ENCODE peak calls at places on chromosomes 2 and 18, in four cellular contexts. Y is fibroblast of lung, Q is neuronal stem cell, X is neural progenitor cell. N is an unnamed sample.

GRCh38 chr18:48614005-48614404 is 75.2 kb downstream of the CTIF start:
- DNase-seq in Y (no peak), Q (no peak), X (no peak), N (no peak)

GRCh38 chr2:239216614-239217273 is 184.1 kb downstream of the HDAC4 start:
- DNase-seq in Y (no peak), Q (no peak), X (no peak), N (no peak)

GRCh38 chr2:215970425-215970824 is 42.9 kb downstream of the MREG start:
- DNase-seq in Y (no peak), Q (no peak), X (no peak), N (no peak)

GRCh38 chr2:68319397-68320117 is at the start of gene CNRIP1:
- DNase-seq in Y (peak; percentile 85), Q (peak; percentile 53), X (peak; percentile 85), N (peak; percentile 59)

GRCh38 chr18:24488824-24489493 is 28.5 kb downstream of the HRH4 start:
- DNase-seq in Y (peak; percentile 55), Q (peak; percentile 36), X (peak; percentile 55), N (no peak)

GRCh38 chr2:239727776-239728600 is 297.2 kb downstream of the NDUFA10 start:
- DNase-seq in Y (no peak), Q (no peak), X (no peak), N (peak; percentile 43)

GRCh38 chr18:23205980-23206379 is 70.7 kb downstream of the CABLES1 start:
- DNase-seq in Y (no peak), Q (no peak), X (no peak), N (no peak)

GRCh38 chr2:39266139-39266805 is 22.5 kb upstream of the CDKL4 start:
- DNase-seq in Y (peak; percentile 11), Q (no peak), X (no peak), N (no peak)

GRCh38 chr2:120446236-120447121 is 100.5 kb downstream of the INHBB start:
- DNase-seq in Y (no peak), Q (no peak), X (no peak), N (no peak)

GRCh38 chr18:69898241-69898861 is 49.3 kb downstream of the CD226 start:
- DNase-seq in Y (no peak), Q (no peak), X (no peak), N (no peak)

GRCh38 chr2:197973772-197974171 is 169.4 kb downstream of the PLCL1 start:
- DNase-seq in Y (no peak), Q (no peak), X (no peak), N (no peak)

GRCh38 chr2:65061910-65062339 is 5.7 kb downstream of the CEP68 start:
- DNase-seq in Y (no peak), Q (no peak), X (no peak), N (no peak)

GRCh38 chr2:241844066-241844728 is 14.5 kb downstream of the PDCD1 start:
- DNase-seq in Y (peak; percentile 32), Q (peak; percentile 46), X (peak; percentile 79), N (peak; percentile 73)

GRCh38 chr18:68177807-68178702 is 536.9 kb downstream of the TMX3 start:
- DNase-seq in Y (peak; percentile 99), Q (no peak), X (no peak), N (no peak)

GRCh38 chr2:172297531-172297930 is 129.9 kb upstream of the ITGA6 start:
- DNase-seq in Y (no peak), Q (no peak), X (no peak), N (no peak)

GRCh38 chr2:238632181-238633060 is 205.7 kb downstream of the ASB1 start:
- DNase-seq in Y (no peak), Q (no peak), X (no peak), N (no peak)

GRCh38 chr2:159807183-159808037 is 9.4 kb upstream of the CD302 start:
- DNase-seq in Y (peak; percentile 61), Q (peak; percentile 32), X (peak; percentile 71), N (no peak)

GRCh38 chr2:98936133-98936916 is at the start of gene CRACDL:
- DNase-seq in Y (no peak), Q (peak; percentile 39), X (peak; percentile 83), N (no peak)

GRCh38 chr2:235737396-235737795 is 243.6 kb downstream of the AGAP1 start:
- DNase-seq in Y (no peak), Q (no peak), X (no peak), N (no peak)

GRCh38 chr2:177465400-177466138 is 73.0 kb downstream of the AGPS start:
- DNase-seq in Y (no peak), Q (no peak), X (no peak), N (no peak)

GRCh38 chr2:112163541-112163981 is 25.4 kb downstream of the FBLN7 start:
- DNase-seq in Y (no peak), Q (no peak), X (no peak), N (no peak)

GRCh38 chr2:190649798-190650390 is 1.0 kb downstream of the NAB1 start:
- DNase-seq in Y (peak; percentile 51), Q (peak; percentile 14), X (peak; percentile 29), N (peak; percentile 22)

GRCh38 chr2:68237976-68238580 is 14.3 kb downstream of the PPP3R1 start:
- DNase-seq in Y (no peak), Q (no peak), X (no peak), N (no peak)

GRCh38 chr18:5146093-5146492 is 51.0 kb downstream of the AKAIN1 start:
- DNase-seq in Y (no peak), Q (no peak), X (no peak), N (no peak)

GRCh38 chr2:206423147-206423546 is 20.2 kb upstream of the ADAM23 start:
- DNase-seq in Y (no peak), Q (no peak), X (peak; percentile 39), N (no peak)

GRCh38 chr2:68762665-68763064 is 28.1 kb downstream of the ARHGAP25 start:
- DNase-seq in Y (no peak), Q (no peak), X (no peak), N (no peak)

DNA sequence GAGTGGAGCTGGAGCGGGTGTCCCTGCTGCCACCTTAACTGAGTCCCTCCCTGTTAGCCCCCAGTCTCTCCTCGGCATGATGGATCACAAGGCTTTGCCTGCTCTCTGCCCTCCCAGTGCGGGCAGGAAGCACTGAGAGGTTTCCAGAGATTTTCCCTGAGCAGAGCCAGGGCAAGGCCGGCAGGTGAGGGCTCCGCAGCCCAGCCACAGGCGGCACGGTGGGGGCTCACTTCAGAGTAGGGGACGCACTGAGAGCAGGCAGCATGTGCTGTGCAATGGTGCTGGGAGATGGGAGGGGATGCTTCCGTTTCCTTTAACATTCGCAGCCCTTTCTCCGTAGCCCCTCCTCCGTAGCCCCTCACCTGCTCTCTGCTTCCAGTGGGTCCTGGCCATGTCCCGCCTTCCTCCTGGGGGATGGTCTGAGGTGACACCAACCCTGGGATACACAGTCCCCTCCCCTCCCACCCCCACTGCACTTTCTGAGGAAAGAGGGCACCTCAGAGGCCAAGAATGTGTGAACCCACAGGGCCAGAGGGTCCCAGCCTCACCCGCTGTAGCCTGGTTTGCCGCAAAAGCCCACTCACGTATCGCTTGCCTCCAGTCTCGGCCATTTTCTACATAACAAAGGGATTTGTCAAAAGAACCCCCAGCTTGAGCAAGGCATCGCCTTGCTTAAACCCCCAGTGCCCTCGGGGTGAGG is 10.7 kb downstream of the KCNF1 start:
- DNase-seq in Y (no peak), Q (no peak), X (no peak), N (no peak)
- H3K4me1 ChIP-seq in Y (peaks cover 8% of the 10 kb centered on the region), Q (peaks cover 4% of the 10 kb centered on the region), X (peaks cover 3% of the 10 kb centered on the region), N (no peaks in the 10 kb centered on the region)

DNA sequence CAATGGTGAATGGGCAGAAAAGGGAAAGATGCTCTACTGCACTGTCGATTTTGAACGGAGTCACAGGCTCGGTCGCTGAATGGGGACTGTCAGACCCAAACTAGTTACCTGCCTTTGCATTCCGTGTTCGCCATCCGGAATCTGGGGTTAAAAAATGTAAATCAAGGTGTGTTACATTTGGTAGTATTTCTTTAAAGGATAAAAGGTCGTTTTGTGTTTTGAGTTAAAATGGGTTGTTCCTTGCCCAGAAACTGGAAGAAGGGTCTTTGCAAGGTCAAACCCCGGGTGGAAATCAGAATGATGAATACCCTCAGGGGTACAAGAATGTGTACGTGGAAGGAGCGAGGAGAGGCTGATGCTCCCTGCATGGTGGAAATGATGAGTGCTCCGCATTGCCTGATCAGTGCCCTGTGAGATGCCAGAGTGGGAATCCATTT is 1.0 kb downstream of the VSNL1 start:
- DNase-seq in Y (no peak), Q (no peak), X (peak; percentile 20), N (no peak)
- H3K4me3 ChIP-seq in Y (peak overlapping the region; percentile 63), Q (peak overlapping the region; percentile 52), X (peak overlapping the region; percentile 77), N (peak overlapping the region; percentile 75)

DNA sequence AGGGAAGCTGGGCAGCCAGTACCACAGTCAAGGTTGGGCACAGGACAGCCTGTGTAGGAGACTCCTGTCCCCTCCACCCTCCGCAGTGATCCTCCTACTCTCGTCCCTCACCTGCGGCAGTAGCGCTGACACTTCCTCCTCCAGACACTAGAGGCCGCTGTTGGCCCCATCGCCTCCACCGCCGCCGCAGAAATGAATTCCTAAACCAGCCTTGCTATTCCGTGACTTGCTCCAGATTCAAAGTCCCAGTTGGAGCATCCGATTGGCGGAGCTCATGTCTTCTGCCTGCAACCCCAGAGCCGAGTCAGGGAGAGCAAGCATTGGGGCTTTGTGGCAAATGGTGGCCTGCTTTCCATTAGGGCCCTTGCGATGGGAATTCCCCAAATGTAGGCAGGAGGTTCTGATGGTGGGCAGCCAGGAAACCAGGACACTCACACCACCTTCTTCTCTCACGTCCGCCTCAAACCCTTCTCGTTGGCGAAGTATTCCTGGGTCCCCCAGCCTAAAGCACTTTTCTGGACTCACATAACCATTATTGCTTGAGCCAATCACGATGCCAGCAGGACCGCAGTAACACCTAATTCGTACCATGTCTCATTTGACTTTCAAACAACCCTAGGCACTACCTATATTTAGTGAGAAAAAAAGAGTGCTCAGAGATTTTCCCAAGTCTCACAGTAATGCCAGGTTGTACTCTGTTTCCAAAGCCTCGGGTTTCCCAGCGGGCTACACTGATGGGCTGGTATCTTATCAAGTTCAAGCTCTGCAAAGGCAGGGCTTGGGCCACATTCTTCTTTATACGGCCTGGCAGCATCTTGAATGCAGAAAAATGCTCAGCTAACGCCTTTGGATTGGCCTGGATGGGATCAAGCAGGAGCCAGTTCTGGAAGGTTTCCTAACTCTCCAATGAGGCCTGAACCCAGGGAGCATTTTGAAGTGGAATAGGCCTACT is 1.2 kb upstream of the DNAJB2 start:
- DNase-seq in Y (peak; percentile 76), Q (peak; percentile 76), X (peak; percentile 83), N (peak; percentile 85)
- H3K4me1 ChIP-seq in Y (peaks cover 29% of the 10 kb centered on the region), Q (peaks cover 21% of the 10 kb centered on the region), X (peaks cover 15% of the 10 kb centered on the region), N (no peaks in the 10 kb centered on the region)

GRCh38 chr2:1990724-1991123 is 246.4 kb upstream of the PXDN start:
- DNase-seq in Y (no peak), Q (no peak), X (no peak), N (peak; percentile 79)

GRCh38 chr2:1991706-1992245 is 247.5 kb upstream of the PXDN start:
- DNase-seq in Y (no peak), Q (no peak), X (no peak), N (no peak)

GRCh38 chr2:1991126-1991525 is 246.8 kb upstream of the PXDN start:
- DNase-seq in Y (no peak), Q (no peak), X (no peak), N (no peak)

GRCh38 chr2:1993711-1994682 is 249.7 kb upstream of the PXDN start:
- DNase-seq in Y (peak; percentile 0), Q (no peak), X (no peak), N (peak; percentile 36)

DNA sequence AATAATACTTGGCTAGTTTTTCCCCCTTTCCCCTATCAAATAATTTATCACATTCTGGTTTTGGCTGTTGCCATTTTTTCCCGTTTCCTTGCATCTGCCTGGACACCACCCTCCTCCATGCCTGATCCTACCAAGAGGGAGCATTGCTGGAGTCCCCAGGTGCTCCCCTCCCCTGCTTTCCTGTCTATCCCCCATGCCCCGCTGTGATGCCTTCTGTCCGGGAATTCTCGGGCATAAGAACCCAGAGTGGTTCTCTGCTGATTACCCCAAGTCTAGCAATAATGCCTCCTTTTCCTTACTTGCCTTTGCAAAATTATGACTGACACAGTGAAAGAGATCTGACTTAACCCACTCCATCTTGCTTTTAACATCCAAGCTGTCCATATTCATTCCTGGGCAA is 248.0 kb upstream of the PXDN start:
- DNase-seq in Y (no peak), Q (no peak), X (no peak), N (no peak)
- H3K4me3 ChIP-seq in Y (no peak overlapping the region), Q (no peak overlapping the region), X (no peak overlapping the region), N (no peak overlapping the region)